ENCODE peak calls at places on chromosomes 16 and 17, in eight cellular contexts. V, F, H, Q, S, E, I and D are unnamed samples.

GRCh38 chr17:36149296-36149820 is 27.1 kb downstream of the TBC1D3B start:
- DNase-seq in V (no peak), F (peak; percentile 29), H (no peak), Q (no peak), S (peak; percentile 28), E (no peak), I (no peak), D (peak; percentile 94)

GRCh38 chr17:82696916-82697807 is 1.3 kb downstream of the RAB40B start:
- DNase-seq in V (peak; percentile 34), F (no peak), H (no peak), Q (no peak), S (no peak), E (no peak), I (no peak), D (no peak)

GRCh38 chr16:7313170-7313569 is 19.5 kb upstream of the RBFOX1 start:
- DNase-seq in V (no peak), F (no peak), H (no peak), Q (no peak), S (no peak), E (no peak), I (no peak), D (no peak)

GRCh38 chr16:88635671-88636070 is 2.7 kb upstream of the IL17C start:
- DNase-seq in V (no peak), F (no peak), H (no peak), Q (no peak), S (no peak), E (no peak), I (no peak), D (no peak)

GRCh38 chr17:43587647-43588046 is 41.5 kb upstream of the ETV4 start:
- DNase-seq in V (no peak), F (no peak), H (no peak), Q (no peak), S (no peak), E (no peak), I (no peak), D (no peak)

GRCh38 chr17:32746698-32747097 is 130.2 kb downstream of the MYO1D start:
- DNase-seq in V (no peak), F (no peak), H (no peak), Q (no peak), S (no peak), E (no peak), I (no peak), D (no peak)

GRCh38 chr16:79267146-79267545 is 333.4 kb downstream of the MAF start:
- DNase-seq in V (no peak), F (no peak), H (no peak), Q (no peak), S (no peak), E (no peak), I (no peak), D (no peak)

GRCh38 chr17:50051606-50052005 is 4.3 kb upstream of the ITGA3 start:
- DNase-seq in V (no peak), F (no peak), H (no peak), Q (no peak), S (no peak), E (no peak), I (no peak), D (no peak)

GRCh38 chr17:56913000-56913866 is 616 bp downstream of the TRIM25 start:
- DNase-seq in V (no peak), F (no peak), H (no peak), Q (no peak), S (no peak), E (no peak), I (no peak), D (no peak)

GRCh38 chr16:56609463-56609921 is 1.1 kb downstream of the MT2A start:
- DNase-seq in V (peak; percentile 81), F (peak; percentile 71), H (peak; percentile 86), Q (peak; percentile 63), S (peak; percentile 61), E (peak; percentile 82), I (peak; percentile 88), D (no peak)

GRCh38 chr16:56610017-56610608 is 1.7 kb downstream of the MT2A start:
- DNase-seq in V (peak; percentile 47), F (peak; percentile 51), H (peak; percentile 52), Q (peak; percentile 21), S (no peak), E (peak; percentile 72), I (no peak), D (no peak)

GRCh38 chr16:56610609-56611111 is 2.3 kb downstream of the MT2A start:
- DNase-seq in V (no peak), F (no peak), H (no peak), Q (no peak), S (no peak), E (no peak), I (no peak), D (no peak)

GRCh38 chr16:56613706-56614105 is 5.3 kb downstream of the MT2A start:
- DNase-seq in V (no peak), F (no peak), H (no peak), Q (no peak), S (no peak), E (no peak), I (no peak), D (no peak)

DNA sequence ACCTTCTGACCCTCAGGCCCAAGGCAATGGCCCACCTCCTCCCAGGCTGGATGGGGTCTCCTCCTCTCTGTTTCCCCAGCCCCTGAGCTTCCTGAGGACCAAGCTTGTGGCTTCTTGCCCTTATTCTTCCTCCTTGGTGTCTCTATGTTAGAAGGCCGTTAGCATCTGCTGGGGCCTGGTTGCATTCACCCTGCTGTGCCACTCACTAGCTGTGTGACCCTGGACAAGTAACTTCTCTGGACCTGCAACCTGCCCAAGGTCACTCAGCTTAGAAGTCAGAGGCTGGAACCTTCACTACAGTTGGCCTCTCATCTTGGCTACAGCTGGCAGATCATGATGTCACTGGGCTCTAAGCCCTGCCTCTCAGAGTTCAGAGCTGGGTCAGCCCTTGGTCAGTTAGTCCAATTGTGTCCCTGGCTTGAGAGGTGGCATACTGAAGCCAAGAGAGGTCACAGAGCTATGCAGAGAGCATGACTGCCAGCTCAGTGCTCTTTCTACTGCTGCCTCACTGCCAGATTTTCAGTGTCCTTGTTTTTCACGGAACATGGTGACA is 3.0 kb downstream of the MT2A start:
- DNase-seq in V (peak; percentile 69), F (peak; percentile 52), H (no peak), Q (no peak), S (no peak), E (peak; percentile 50), I (no peak), D (no peak)
- H3K4me1 ChIP-seq in V (peaks cover 67% of the 10 kb centered on the region), F (peaks cover 24% of the 10 kb centered on the region), H (peaks cover 21% of the 10 kb centered on the region), Q (peaks cover 63% of the 10 kb centered on the region), S (no peaks in the 10 kb centered on the region), E (peaks cover 47% of the 10 kb centered on the region), I (peaks cover 51% of the 10 kb centered on the region), D (peaks cover 46% of the 10 kb centered on the region)

DNA sequence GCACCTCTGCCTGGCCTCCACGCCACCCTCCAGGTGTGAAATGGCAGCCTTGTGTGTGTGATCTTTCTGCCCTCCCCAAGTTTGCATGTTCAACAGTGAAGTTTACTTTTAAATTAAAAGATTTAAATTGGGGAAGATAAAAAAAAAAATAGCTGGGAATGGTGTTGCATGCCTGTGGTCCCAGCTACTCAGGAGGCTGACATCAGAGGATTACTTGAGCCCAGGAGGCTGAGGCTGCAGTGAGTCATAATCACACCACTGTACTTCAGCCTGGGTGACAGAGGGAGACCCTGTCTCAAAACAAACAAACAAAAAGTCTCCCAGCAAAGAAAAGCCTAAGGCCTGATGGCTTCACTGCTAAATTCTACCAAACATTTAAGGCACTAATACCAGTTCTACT is 35.4 kb upstream of the RNF43 start:
- DNase-seq in V (no peak), F (no peak), H (no peak), Q (no peak), S (no peak), E (no peak), I (no peak), D (no peak)
- TF ChIP-seq EP300 in V (no peak), F (no peak), H (no peak), Q (no peak), S (no peak), E (no peak), I (no peak), D (no peak)

DNA sequence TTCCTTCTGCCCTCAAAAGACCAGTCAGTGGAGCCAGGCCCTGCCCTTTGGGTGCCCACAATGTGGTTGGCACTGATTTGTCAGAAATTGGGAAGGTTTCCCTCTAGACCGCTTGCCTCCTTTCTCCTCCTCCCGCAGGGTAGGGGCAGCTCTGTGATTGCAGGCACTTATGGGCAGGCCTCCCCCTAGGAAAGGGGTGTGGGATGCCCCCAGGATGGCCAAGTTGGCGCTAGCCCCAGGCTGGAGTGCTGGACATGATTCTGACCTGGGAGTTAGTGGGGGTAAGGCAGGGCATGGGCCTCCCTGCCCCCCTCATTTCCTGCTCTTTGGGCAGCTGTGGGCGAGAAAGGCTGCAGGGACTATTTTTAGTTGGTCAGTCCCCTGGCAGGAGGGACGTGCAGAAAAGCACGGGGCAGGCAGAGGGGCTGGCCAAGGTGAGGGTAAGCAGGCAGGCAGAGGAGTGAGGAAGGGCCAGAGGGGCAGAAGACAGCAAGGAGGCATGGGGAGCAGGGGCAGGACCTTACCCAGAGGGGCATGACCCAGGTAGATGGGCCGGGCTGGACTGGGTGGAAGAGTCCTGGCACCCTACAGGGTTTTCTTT is 3.3 kb downstream of the RARA start:
- DNase-seq in V (no peak), F (peak; percentile 21), H (peak; percentile 17), Q (no peak), S (peak; percentile 12), E (no peak), I (peak; percentile 52), D (no peak)
- H3K4me3 ChIP-seq in V (no peak overlapping the region), F (no peak overlapping the region), H (no peak overlapping the region), Q (no peak overlapping the region), S (no peak overlapping the region), E (no peak overlapping the region), I (no peak overlapping the region), D (no peak overlapping the region)

GRCh38 chr16:71859751-71860521 is 14.2 kb downstream of the ATXN1L start:
- DNase-seq in V (no peak), F (no peak), H (no peak), Q (no peak), S (no peak), E (no peak), I (no peak), D (no peak)

GRCh38 chr16:71853413-71853812 is 7.6 kb downstream of the ATXN1L start:
- DNase-seq in V (no peak), F (no peak), H (peak; percentile 48), Q (no peak), S (no peak), E (no peak), I (no peak), D (no peak)

GRCh38 chr16:71854369-71854948 is 8.7 kb downstream of the ATXN1L start:
- DNase-seq in V (no peak), F (no peak), H (no peak), Q (no peak), S (no peak), E (no peak), I (no peak), D (no peak)

GRCh38 chr16:71852561-71852960 is 6.8 kb downstream of the ATXN1L start:
- DNase-seq in V (no peak), F (no peak), H (no peak), Q (no peak), S (no peak), E (no peak), I (no peak), D (no peak)

DNA sequence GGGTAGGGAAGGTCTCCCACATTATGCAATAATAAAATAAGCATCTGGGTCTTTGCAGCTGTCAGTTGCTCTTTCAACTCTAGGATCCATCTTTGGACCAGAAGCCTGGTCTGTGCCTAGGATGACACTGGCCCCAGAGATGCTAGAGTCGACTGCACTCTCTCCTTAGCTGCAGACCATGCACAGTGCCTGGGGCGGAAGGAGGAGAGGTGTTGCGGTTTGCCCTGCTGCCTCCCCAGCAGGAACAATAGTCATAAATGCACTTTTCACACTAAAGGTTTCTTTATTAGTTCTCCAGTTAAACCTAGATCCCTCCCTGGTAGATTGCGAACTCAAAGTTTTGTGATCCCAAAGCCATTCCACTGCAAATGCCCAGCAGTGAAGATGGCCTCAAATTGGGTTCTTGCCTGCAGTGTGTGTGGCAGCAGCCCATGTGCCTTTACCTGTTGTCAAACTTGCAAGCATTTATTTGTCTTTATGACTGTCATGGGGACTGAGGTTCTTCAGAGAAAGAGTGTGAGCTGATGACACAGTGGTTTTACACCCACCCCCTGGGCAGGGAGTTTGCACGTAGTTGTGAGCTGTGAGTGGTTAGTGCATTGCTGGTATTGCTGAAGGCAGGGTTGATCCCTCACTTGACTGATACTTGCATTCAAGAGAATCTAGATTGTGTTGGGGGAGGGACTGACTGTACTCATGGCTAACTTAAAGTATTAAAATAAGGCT is 10.3 kb downstream of the ATXN1L start:
- DNase-seq in V (no peak), F (no peak), H (no peak), Q (no peak), S (no peak), E (no peak), I (no peak), D (no peak)
- H3K4me1 ChIP-seq in V (peaks cover 22% of the 10 kb centered on the region), F (peaks cover 2% of the 10 kb centered on the region), H (peaks cover 6% of the 10 kb centered on the region), Q (peaks cover 9% of the 10 kb centered on the region), S (no peaks in the 10 kb centered on the region), E (peaks cover 6% of the 10 kb centered on the region), I (peaks cover 19% of the 10 kb centered on the region), D (peaks cover 16% of the 10 kb centered on the region)